ENCODE peak calls at places on chromosomes 3 and 15, in seven cellular contexts. One of them, this sample, is unnamed.

GRCh38 chr15:25243800-25244097 is 195.1 kb downstream of the UBE3A start:
- DNase-seq in H1: no peak
- DNase-seq in breast epithelium: peak
- DNase-seq in heart left ventricle: no peak
- DNase-seq in sigmoid colon: no peak
- DNase-seq in HepG2: no peak
- DNase-seq in thyroid gland: no peak
- DNase-seq in this sample: no peak

GRCh38 chr3:115624029-115624645 is 827 bp downstream of the GAP43 start:
- DNase-seq in thyroid gland: no peak
- DNase-seq in heart left ventricle: no peak
- DNase-seq in HepG2: no peak
- DNase-seq in sigmoid colon: no peak
- DNase-seq in breast epithelium: no peak
- DNase-seq in H1: no peak
- DNase-seq in this sample: no peak

GRCh38 chr15:99708563-99708962 is 24.7 kb downstream of the LYSMD4 start:
- DNase-seq in thyroid gland: peak
- DNase-seq in sigmoid colon: peak
- DNase-seq in breast epithelium: peak
- DNase-seq in HepG2: no peak
- DNase-seq in heart left ventricle: peak
- DNase-seq in H1: no peak
- DNase-seq in this sample: peak

GRCh38 chr3:167066977-167067843 is 312.9 kb downstream of the ZBBX start:
- DNase-seq in H1: no peak
- DNase-seq in heart left ventricle: no peak
- DNase-seq in sigmoid colon: no peak
- DNase-seq in breast epithelium: no peak
- DNase-seq in thyroid gland: no peak
- DNase-seq in HepG2: no peak
- DNase-seq in this sample: no peak

GRCh38 chr15:90165659-90166489 is 35.3 kb upstream of the SEMA4B start:
- DNase-seq in heart left ventricle: no peak
- DNase-seq in HepG2: peak
- DNase-seq in breast epithelium: peak
- DNase-seq in H1: no peak
- DNase-seq in thyroid gland: peak
- DNase-seq in sigmoid colon: peak
- DNase-seq in this sample: peak

GRCh38 chr15:66535056-66535455 is 29.9 kb downstream of the ZWILCH start:
- DNase-seq in breast epithelium: no peak
- DNase-seq in thyroid gland: no peak
- DNase-seq in HepG2: no peak
- DNase-seq in H1: no peak
- DNase-seq in heart left ventricle: no peak
- DNase-seq in sigmoid colon: no peak
- DNase-seq in this sample: no peak

GRCh38 chr15:34984884-34985630 is 3.0 kb downstream of the ZNF770 start:
- DNase-seq in HepG2: peak
- DNase-seq in H1: no peak
- DNase-seq in sigmoid colon: no peak
- DNase-seq in heart left ventricle: no peak
- DNase-seq in breast epithelium: no peak
- DNase-seq in thyroid gland: peak
- DNase-seq in this sample: no peak

GRCh38 chr15:88756926-88757325 is 46.3 kb upstream of the ACAN start:
- DNase-seq in HepG2: no peak
- DNase-seq in breast epithelium: no peak
- DNase-seq in H1: no peak
- DNase-seq in sigmoid colon: no peak
- DNase-seq in thyroid gland: no peak
- DNase-seq in heart left ventricle: no peak
- DNase-seq in this sample: no peak

GRCh38 chr3:129182390-129183180 is 1.1 kb downstream of the CNBP start:
- DNase-seq in sigmoid colon: no peak
- DNase-seq in HepG2: no peak
- DNase-seq in breast epithelium: no peak
- DNase-seq in thyroid gland: no peak
- DNase-seq in heart left ventricle: no peak
- DNase-seq in H1: no peak
- DNase-seq in this sample: no peak
- TF ChIP-seq POLR2A in sigmoid colon: no peak
- TF ChIP-seq POLR2A in HepG2: no peak
- TF ChIP-seq POLR2A in breast epithelium: no peak
- TF ChIP-seq POLR2A in thyroid gland: no peak
- TF ChIP-seq POLR2A in heart left ventricle: no peak
- TF ChIP-seq POLR2A in H1: no peak
- TF ChIP-seq POLR2A in this sample: no peak

DNA sequence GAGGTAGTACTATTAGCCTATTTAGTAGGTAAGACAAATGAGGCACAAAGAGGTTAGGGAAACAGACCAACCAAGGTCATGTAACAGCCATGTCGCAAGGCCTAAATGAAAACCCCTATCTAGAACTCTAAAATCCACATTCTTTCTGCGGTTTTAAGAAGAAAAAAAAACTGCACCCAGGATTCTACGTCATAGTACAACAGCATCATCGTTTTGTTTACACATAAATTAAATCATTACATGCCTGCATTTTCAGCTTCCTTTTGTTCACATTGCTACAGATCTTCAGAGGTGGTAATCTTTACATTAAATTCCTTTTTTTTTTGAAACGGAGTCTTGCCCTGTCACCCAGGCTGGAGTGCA is 548 bp upstream of the PSMD6 start:
- DNase-seq in HepG2: peak
- DNase-seq in heart left ventricle: no peak
- DNase-seq in H1: no peak
- DNase-seq in breast epithelium: no peak
- DNase-seq in thyroid gland: no peak
- DNase-seq in sigmoid colon: no peak
- DNase-seq in this sample: no peak
- H3K4me3 ChIP-seq in HepG2: peak
- H3K4me3 ChIP-seq in heart left ventricle: peak
- H3K4me3 ChIP-seq in H1: no peak
- H3K4me3 ChIP-seq in breast epithelium: peak
- H3K4me3 ChIP-seq in thyroid gland: no peak
- H3K4me3 ChIP-seq in sigmoid colon: peak
- H3K4me3 ChIP-seq in this sample: peak

GRCh38 chr3:50121416-50122032 is 32.8 kb downstream of the RBM5 start:
- DNase-seq in HepG2: peak
- DNase-seq in breast epithelium: peak
- DNase-seq in H1: peak
- DNase-seq in sigmoid colon: peak
- DNase-seq in heart left ventricle: peak
- DNase-seq in thyroid gland: peak
- DNase-seq in this sample: peak

GRCh38 chr3:50118237-50118636 is 29.5 kb downstream of the RBM5 start:
- DNase-seq in sigmoid colon: no peak
- DNase-seq in HepG2: no peak
- DNase-seq in breast epithelium: no peak
- DNase-seq in heart left ventricle: no peak
- DNase-seq in thyroid gland: no peak
- DNase-seq in H1: no peak
- DNase-seq in this sample: no peak

GRCh38 chr3:50119786-50120185 is 31.1 kb downstream of the RBM5 start:
- DNase-seq in sigmoid colon: no peak
- DNase-seq in thyroid gland: no peak
- DNase-seq in H1: no peak
- DNase-seq in breast epithelium: no peak
- DNase-seq in heart left ventricle: no peak
- DNase-seq in HepG2: no peak
- DNase-seq in this sample: no peak

GRCh38 chr3:50122071-50122470 is 33.1 kb upstream of the SEMA3F start:
- DNase-seq in HepG2: peak
- DNase-seq in thyroid gland: no peak
- DNase-seq in H1: no peak
- DNase-seq in sigmoid colon: peak
- DNase-seq in heart left ventricle: no peak
- DNase-seq in breast epithelium: no peak
- DNase-seq in this sample: no peak

GRCh38 chr3:50120364-50121095 is 31.8 kb downstream of the RBM5 start:
- DNase-seq in heart left ventricle: no peak
- DNase-seq in breast epithelium: no peak
- DNase-seq in HepG2: no peak
- DNase-seq in sigmoid colon: no peak
- DNase-seq in thyroid gland: no peak
- DNase-seq in H1: no peak
- DNase-seq in this sample: no peak
- TF ChIP-seq POLR2A in heart left ventricle: no peak
- TF ChIP-seq POLR2A in breast epithelium: no peak
- TF ChIP-seq POLR2A in HepG2: no peak
- TF ChIP-seq POLR2A in sigmoid colon: no peak
- TF ChIP-seq POLR2A in thyroid gland: no peak
- TF ChIP-seq POLR2A in H1: no peak
- TF ChIP-seq POLR2A in this sample: no peak

DNA sequence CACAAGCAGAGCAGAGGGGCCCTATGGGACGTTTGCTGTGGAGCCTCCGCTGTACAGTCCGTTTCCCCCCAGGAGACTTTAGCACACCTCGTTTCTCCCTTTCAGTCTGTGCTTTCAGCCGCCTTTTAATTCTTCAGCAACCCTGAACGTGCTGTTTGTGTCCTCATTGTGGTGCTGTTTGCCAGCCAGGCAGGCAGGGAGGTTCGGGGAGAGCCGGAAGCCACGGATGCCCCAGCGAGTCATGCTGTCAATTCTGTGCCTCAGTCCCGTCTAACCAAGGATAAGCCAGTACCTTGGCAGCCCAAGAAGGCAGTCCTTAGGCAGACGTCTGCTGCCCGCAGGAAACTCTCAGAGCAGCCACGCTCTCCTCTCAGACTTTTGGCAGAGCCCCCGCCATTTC is 158.7 kb downstream of the UACA start:
- DNase-seq in sigmoid colon: no peak
- DNase-seq in H1: no peak
- DNase-seq in thyroid gland: peak
- DNase-seq in heart left ventricle: no peak
- DNase-seq in breast epithelium: no peak
- DNase-seq in HepG2: peak
- DNase-seq in this sample: no peak
- H3K4me3 ChIP-seq in sigmoid colon: no peak
- H3K4me3 ChIP-seq in H1: no peak
- H3K4me3 ChIP-seq in thyroid gland: no peak
- H3K4me3 ChIP-seq in heart left ventricle: no peak
- H3K4me3 ChIP-seq in breast epithelium: no peak
- H3K4me3 ChIP-seq in HepG2: no peak
- H3K4me3 ChIP-seq in this sample: no peak

GRCh38 chr3:5015056-5015455 is 35.8 kb downstream of the BHLHE40 start:
- DNase-seq in heart left ventricle: no peak
- DNase-seq in breast epithelium: no peak
- DNase-seq in H1: no peak
- DNase-seq in thyroid gland: no peak
- DNase-seq in sigmoid colon: no peak
- DNase-seq in HepG2: no peak
- DNase-seq in this sample: no peak

GRCh38 chr3:5011555-5012256 is 32.5 kb downstream of the BHLHE40 start:
- DNase-seq in heart left ventricle: no peak
- DNase-seq in sigmoid colon: peak
- DNase-seq in thyroid gland: no peak
- DNase-seq in breast epithelium: no peak
- DNase-seq in HepG2: no peak
- DNase-seq in H1: no peak
- DNase-seq in this sample: no peak

GRCh38 chr3:5012398-5012797 is 33.2 kb downstream of the BHLHE40 start:
- DNase-seq in sigmoid colon: peak
- DNase-seq in breast epithelium: no peak
- DNase-seq in HepG2: no peak
- DNase-seq in thyroid gland: no peak
- DNase-seq in heart left ventricle: no peak
- DNase-seq in H1: no peak
- DNase-seq in this sample: no peak

GRCh38 chr3:5014431-5014830 is 35.2 kb downstream of the BHLHE40 start:
- DNase-seq in HepG2: no peak
- DNase-seq in heart left ventricle: no peak
- DNase-seq in thyroid gland: no peak
- DNase-seq in sigmoid colon: peak
- DNase-seq in H1: no peak
- DNase-seq in breast epithelium: no peak
- DNase-seq in this sample: no peak

DNA sequence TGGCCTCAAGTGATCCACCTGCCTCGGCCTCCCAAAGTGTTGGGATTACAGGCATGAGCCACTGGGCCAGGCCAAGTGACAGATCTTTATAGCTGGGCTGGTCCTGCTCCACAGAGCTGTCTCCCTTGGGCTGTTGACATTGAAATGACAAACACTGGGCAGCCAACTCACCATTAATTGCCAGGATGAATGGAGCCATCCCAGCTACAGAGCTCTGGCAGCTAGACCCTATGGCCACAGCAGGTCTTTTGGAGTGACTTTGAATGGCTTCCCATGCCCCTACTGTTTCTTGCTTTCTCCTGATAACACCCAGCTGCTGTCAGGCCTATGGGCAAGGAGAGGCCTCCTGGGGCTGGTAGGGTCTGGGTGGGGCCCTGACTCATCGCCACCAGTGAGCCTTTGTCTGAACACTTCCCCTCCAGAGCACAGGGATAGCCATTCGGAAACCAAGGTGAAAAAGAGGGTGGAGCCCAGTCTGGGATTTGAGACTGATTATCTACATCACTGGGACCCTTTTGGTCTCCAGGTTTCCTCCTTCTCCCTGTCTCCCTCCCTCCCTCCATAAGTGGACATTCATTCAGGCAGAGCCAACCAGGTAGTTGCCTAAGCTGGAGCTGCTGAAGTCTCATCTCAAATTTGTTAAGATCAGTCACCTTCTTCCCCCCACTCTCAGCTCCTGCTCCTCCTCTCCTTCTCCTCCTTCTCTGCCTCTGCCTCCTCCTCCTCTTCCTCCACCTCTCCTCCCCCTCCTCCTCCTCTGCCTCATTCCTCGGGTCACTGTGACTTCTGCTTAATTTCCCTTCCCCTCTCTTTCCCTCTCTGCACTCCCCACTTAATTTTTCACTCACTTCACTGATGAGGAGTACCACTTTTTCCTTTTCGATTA is 34.0 kb downstream of the BHLHE40 start:
- DNase-seq in heart left ventricle: no peak
- DNase-seq in HepG2: peak
- DNase-seq in sigmoid colon: peak
- DNase-seq in H1: peak
- DNase-seq in thyroid gland: no peak
- DNase-seq in breast epithelium: no peak
- DNase-seq in this sample: peak
- TF ChIP-seq POLR2A in heart left ventricle: no peak
- TF ChIP-seq POLR2A in HepG2: no peak
- TF ChIP-seq POLR2A in sigmoid colon: no peak
- TF ChIP-seq POLR2A in H1: no peak
- TF ChIP-seq POLR2A in thyroid gland: no peak
- TF ChIP-seq POLR2A in breast epithelium: no peak
- TF ChIP-seq POLR2A in this sample: no peak